ENCODE peak calls at places on chromosome 4, in eight cellular contexts. G, L, A, R, B, T, W and M are unnamed samples.

GRCh38 chr4:141134051-141134450 is 782 bp upstream of the RNF150 start:
- DNase-seq in B (no peak), L (no peak), A (peak), T (no peak), R (no peak), W (no peak), G (no peak), M (no peak)

GRCh38 chr4:4302001-4302400 is 11.9 kb downstream of the ZBTB49 start:
- DNase-seq in L (no peak), R (no peak), B (no peak), A (no peak), G (no peak), W (no peak), T (no peak), M (no peak)

GRCh38 chr4:74738756-74739155 is 55.6 kb downstream of the BTC start:
- DNase-seq in A (no peak), L (no peak), G (no peak), T (no peak), W (no peak), B (no peak), R (peak), M (no peak)

GRCh38 chr4:88457307-88458090 is 580 bp downstream of the HERC5 start:
- DNase-seq in W (no peak), A (no peak), G (peak), R (peak), L (peak), T (no peak), B (no peak), M (peak)

GRCh38 chr4:21992330-21992729 is 43.8 kb upstream of the KCNIP4 start:
- DNase-seq in W (no peak), R (peak), T (no peak), L (no peak), A (no peak), B (no peak), G (no peak), M (no peak)

GRCh38 chr4:43337707-43338106 is 445.2 kb downstream of the GRXCR1 start:
- DNase-seq in G (no peak), T (no peak), B (no peak), L (no peak), R (peak), W (no peak), A (no peak), M (no peak)

GRCh38 chr4:10983274-10983673 is 298.7 kb upstream of the CLNK start:
- DNase-seq in T (no peak), A (peak), G (peak), R (no peak), L (no peak), W (no peak), B (peak), M (no peak)

GRCh38 chr4:38664704-38665401 is 854 bp downstream of the KLF3 start:
- DNase-seq in B (no peak), L (peak), T (no peak), G (peak), A (peak), W (no peak), R (peak), M (peak)